ENCODE peak calls at places on chromosomes 11 and 22, in five cellular contexts. F is midbrain; R is NCI-H748 treated with DMSO at 0.1 percent for 48 hours; U is stimulated activated CD8-positive, alpha-beta memory T cell treated with anti-CD3 and anti-CD28 coated beads, Interleukin-15, amount 100 ng/mL, for 4 hours; M is mammary epithelial cell. G is an unnamed sample.

GRCh38 chr11:70158201-70158600 is 44.9 kb upstream of the FADD start:
- DNase-seq in F (no peak), U (no peak), R (no peak), M (no peak), G (no peak)

GRCh38 chr11:73838443-73839122 is 38.1 kb downstream of the COA4 start:
- DNase-seq in M (peak; percentile 4), U (no peak), F (no peak), R (no peak), G (no peak)

GRCh38 chr11:126456783-126457542 is 101.5 kb downstream of the ST3GAL4 start:
- DNase-seq in R (no peak), U (no peak), M (no peak), F (no peak), G (no peak)

GRCh38 chr11:7511405-7511804 is 2.4 kb upstream of the PPFIBP2 start:
- DNase-seq in M (no peak), U (no peak), R (no peak), F (peak; percentile 71), G (peak; percentile 86)

GRCh38 chr11:130478204-130478701 is 29.8 kb downstream of the ADAMTS15 start:
- DNase-seq in M (peak; percentile 33), U (no peak), F (no peak), R (no peak), G (no peak)

GRCh38 chr11:126624491-126624890 is 269.0 kb downstream of the ST3GAL4 start:
- DNase-seq in R (no peak), U (no peak), M (no peak), F (no peak), G (no peak)

GRCh38 chr11:35355102-35355749 is 64.1 kb downstream of the SLC1A2 start:
- DNase-seq in R (no peak), F (no peak), U (no peak), M (peak; percentile 29), G (no peak)

GRCh38 chr11:71311176-71311925 is 59.0 kb upstream of the SHANK2 start:
- DNase-seq in F (no peak), U (no peak), M (no peak), R (no peak), G (no peak)

GRCh38 chr11:35077709-35078695 is 61.0 kb upstream of the CD44 start:
- DNase-seq in M (peak; percentile 92), R (no peak), F (no peak), U (peak; percentile 36), G (no peak)

GRCh38 chr11:4626207-4627105 is 10.8 kb upstream of the OR51D1 start:
- DNase-seq in U (no peak), M (peak; percentile 63), R (peak; percentile 91), F (peak; percentile 22), G (no peak)

GRCh38 chr22:30025187-30025586 is 55.1 kb upstream of the HORMAD2 start:
- DNase-seq in F (no peak), U (no peak), M (no peak), R (no peak), G (no peak)

GRCh38 chr11:3659595-3660515 is 11.3 kb downstream of the CHRNA10 start:
- DNase-seq in F (no peak), U (no peak), R (no peak), M (no peak), G (no peak)